ENCODE peak calls at places on chromosomes 12 and 14, in nine cellular contexts. One of them, this sample, is unnamed.

GRCh38 chr14:67663633-67664032 is 10.8 kb downstream of the VTI1B start:
- DNase-seq in upper lobe of right lung: no peak
- DNase-seq in esophagus squamous epithelium: no peak
- DNase-seq in CD8-positive, alpha-beta T cell: no peak
- DNase-seq in fibroblast of lung: no peak
- DNase-seq in retinal pigment epithelial cell: no peak
- DNase-seq in neural progenitor cell: no peak
- DNase-seq in GM12865: no peak
- DNase-seq in tibial artery: no peak
- DNase-seq in this sample: no peak

GRCh38 chr12:68158427-68158826 is 1.1 kb downstream of the IFNG start:
- DNase-seq in GM12865: peak; percentile 38
- DNase-seq in upper lobe of right lung: no peak
- DNase-seq in esophagus squamous epithelium: no peak
- DNase-seq in tibial artery: no peak
- DNase-seq in CD8-positive, alpha-beta T cell: no peak
- DNase-seq in neural progenitor cell: peak; percentile 38
- DNase-seq in retinal pigment epithelial cell: no peak
- DNase-seq in fibroblast of lung: no peak
- DNase-seq in this sample: no peak

GRCh38 chr14:72576258-72576657 is 317.6 kb downstream of the DPF3 start:
- DNase-seq in retinal pigment epithelial cell: no peak
- DNase-seq in CD8-positive, alpha-beta T cell: no peak
- DNase-seq in upper lobe of right lung: no peak
- DNase-seq in neural progenitor cell: no peak
- DNase-seq in tibial artery: no peak
- DNase-seq in fibroblast of lung: no peak
- DNase-seq in esophagus squamous epithelium: no peak
- DNase-seq in GM12865: no peak
- DNase-seq in this sample: no peak

GRCh38 chr12:95773320-95773719 is 17.2 kb downstream of the NTN4 start:
- DNase-seq in upper lobe of right lung: no peak
- DNase-seq in neural progenitor cell: no peak
- DNase-seq in CD8-positive, alpha-beta T cell: no peak
- DNase-seq in GM12865: no peak
- DNase-seq in tibial artery: no peak
- DNase-seq in retinal pigment epithelial cell: no peak
- DNase-seq in esophagus squamous epithelium: no peak
- DNase-seq in fibroblast of lung: no peak
- DNase-seq in this sample: no peak

GRCh38 chr14:98580131-98580678 is 691.8 kb downstream of the BCL11B start:
- DNase-seq in tibial artery: no peak
- DNase-seq in fibroblast of lung: peak; percentile 23
- DNase-seq in neural progenitor cell: peak; percentile 67
- DNase-seq in GM12865: peak; percentile 11
- DNase-seq in upper lobe of right lung: no peak
- DNase-seq in esophagus squamous epithelium: no peak
- DNase-seq in CD8-positive, alpha-beta T cell: no peak
- DNase-seq in retinal pigment epithelial cell: no peak
- DNase-seq in this sample: peak; percentile 53

GRCh38 chr12:44581642-44582242 is 294.4 kb downstream of the NELL2 start:
- DNase-seq in upper lobe of right lung: no peak
- DNase-seq in fibroblast of lung: no peak
- DNase-seq in retinal pigment epithelial cell: no peak
- DNase-seq in esophagus squamous epithelium: no peak
- DNase-seq in tibial artery: no peak
- DNase-seq in GM12865: no peak
- DNase-seq in neural progenitor cell: peak; percentile 72
- DNase-seq in CD8-positive, alpha-beta T cell: no peak
- DNase-seq in this sample: no peak

GRCh38 chr12:107704056-107704455 is 18.5 kb downstream of the PWP1 start:
- DNase-seq in CD8-positive, alpha-beta T cell: no peak
- DNase-seq in GM12865: no peak
- DNase-seq in retinal pigment epithelial cell: no peak
- DNase-seq in tibial artery: no peak
- DNase-seq in upper lobe of right lung: no peak
- DNase-seq in neural progenitor cell: no peak
- DNase-seq in esophagus squamous epithelium: no peak
- DNase-seq in fibroblast of lung: no peak
- DNase-seq in this sample: no peak

GRCh38 chr14:104746071-104746545 is 6.8 kb upstream of the SIVA1 start:
- DNase-seq in GM12865: peak; percentile 57
- DNase-seq in CD8-positive, alpha-beta T cell: no peak
- DNase-seq in retinal pigment epithelial cell: no peak
- DNase-seq in esophagus squamous epithelium: no peak
- DNase-seq in tibial artery: no peak
- DNase-seq in upper lobe of right lung: no peak
- DNase-seq in neural progenitor cell: no peak
- DNase-seq in fibroblast of lung: no peak
- DNase-seq in this sample: no peak

GRCh38 chr12:122111070-122111750 is 32.7 kb downstream of the MLXIP start:
- DNase-seq in GM12865: no peak
- DNase-seq in retinal pigment epithelial cell: no peak
- DNase-seq in tibial artery: no peak
- DNase-seq in neural progenitor cell: no peak
- DNase-seq in esophagus squamous epithelium: no peak
- DNase-seq in CD8-positive, alpha-beta T cell: no peak
- DNase-seq in fibroblast of lung: no peak
- DNase-seq in upper lobe of right lung: no peak
- DNase-seq in this sample: no peak

GRCh38 chr12:24797901-24798300 is 151.0 kb downstream of the BCAT1 start:
- DNase-seq in neural progenitor cell: no peak
- DNase-seq in CD8-positive, alpha-beta T cell: no peak
- DNase-seq in GM12865: no peak
- DNase-seq in fibroblast of lung: no peak
- DNase-seq in upper lobe of right lung: no peak
- DNase-seq in retinal pigment epithelial cell: no peak
- DNase-seq in tibial artery: no peak
- DNase-seq in esophagus squamous epithelium: no peak
- DNase-seq in this sample: no peak

GRCh38 chr14:95515080-95515489 is 1.4 kb downstream of the SYNE3 start:
- DNase-seq in GM12865: no peak
- DNase-seq in tibial artery: peak; percentile 70
- DNase-seq in neural progenitor cell: peak; percentile 58
- DNase-seq in upper lobe of right lung: no peak
- DNase-seq in fibroblast of lung: no peak
- DNase-seq in retinal pigment epithelial cell: no peak
- DNase-seq in esophagus squamous epithelium: no peak
- DNase-seq in CD8-positive, alpha-beta T cell: peak; percentile 19
- DNase-seq in this sample: peak; percentile 21

GRCh38 chr12:6528539-6529235 is 5.6 kb upstream of the GAPDH start:
- DNase-seq in fibroblast of lung: no peak
- DNase-seq in CD8-positive, alpha-beta T cell: no peak
- DNase-seq in GM12865: no peak
- DNase-seq in esophagus squamous epithelium: no peak
- DNase-seq in neural progenitor cell: no peak
- DNase-seq in tibial artery: no peak
- DNase-seq in upper lobe of right lung: no peak
- DNase-seq in retinal pigment epithelial cell: no peak
- DNase-seq in this sample: no peak

GRCh38 chr12:96247567-96247962 is 53.4 kb downstream of the ELK3 start:
- DNase-seq in neural progenitor cell: no peak
- DNase-seq in fibroblast of lung: peak; percentile 43
- DNase-seq in GM12865: no peak
- DNase-seq in retinal pigment epithelial cell: no peak
- DNase-seq in esophagus squamous epithelium: no peak
- DNase-seq in upper lobe of right lung: no peak
- DNase-seq in tibial artery: no peak
- DNase-seq in CD8-positive, alpha-beta T cell: no peak
- DNase-seq in this sample: no peak

GRCh38 chr12:68871899-68872298 is 61.1 kb downstream of the CPM start:
- DNase-seq in GM12865: peak; percentile 57
- DNase-seq in tibial artery: no peak
- DNase-seq in retinal pigment epithelial cell: peak; percentile 3
- DNase-seq in upper lobe of right lung: no peak
- DNase-seq in esophagus squamous epithelium: no peak
- DNase-seq in fibroblast of lung: no peak
- DNase-seq in CD8-positive, alpha-beta T cell: no peak
- DNase-seq in neural progenitor cell: peak; percentile 33
- DNase-seq in this sample: no peak

GRCh38 chr12:132174015-132174660 is 29.9 kb downstream of the NOC4L start:
- DNase-seq in fibroblast of lung: no peak
- DNase-seq in esophagus squamous epithelium: no peak
- DNase-seq in tibial artery: no peak
- DNase-seq in upper lobe of right lung: no peak
- DNase-seq in CD8-positive, alpha-beta T cell: no peak
- DNase-seq in neural progenitor cell: no peak
- DNase-seq in retinal pigment epithelial cell: no peak
- DNase-seq in GM12865: no peak
- DNase-seq in this sample: no peak

GRCh38 chr12:46562625-46563228 is 190.2 kb upstream of the SLC38A2 start:
- DNase-seq in upper lobe of right lung: no peak
- DNase-seq in fibroblast of lung: peak; percentile 95
- DNase-seq in tibial artery: no peak
- DNase-seq in esophagus squamous epithelium: no peak
- DNase-seq in CD8-positive, alpha-beta T cell: no peak
- DNase-seq in neural progenitor cell: no peak
- DNase-seq in retinal pigment epithelial cell: peak; percentile 51
- DNase-seq in GM12865: no peak
- DNase-seq in this sample: no peak

GRCh38 chr12:92602476-92602875 is 100.3 kb upstream of the PLEKHG7 start:
- DNase-seq in upper lobe of right lung: no peak
- DNase-seq in esophagus squamous epithelium: no peak
- DNase-seq in neural progenitor cell: no peak
- DNase-seq in CD8-positive, alpha-beta T cell: no peak
- DNase-seq in fibroblast of lung: peak; percentile 84
- DNase-seq in GM12865: no peak
- DNase-seq in retinal pigment epithelial cell: peak; percentile 84
- DNase-seq in tibial artery: no peak
- DNase-seq in this sample: no peak

GRCh38 chr12:124938606-124939427 is 24.4 kb upstream of the UBC start:
- DNase-seq in retinal pigment epithelial cell: peak; percentile 74
- DNase-seq in upper lobe of right lung: peak; percentile 79
- DNase-seq in esophagus squamous epithelium: no peak
- DNase-seq in tibial artery: peak; percentile 74
- DNase-seq in CD8-positive, alpha-beta T cell: peak; percentile 61
- DNase-seq in neural progenitor cell: peak; percentile 80
- DNase-seq in fibroblast of lung: peak; percentile 86
- DNase-seq in GM12865: peak; percentile 84
- DNase-seq in this sample: peak; percentile 59

DNA sequence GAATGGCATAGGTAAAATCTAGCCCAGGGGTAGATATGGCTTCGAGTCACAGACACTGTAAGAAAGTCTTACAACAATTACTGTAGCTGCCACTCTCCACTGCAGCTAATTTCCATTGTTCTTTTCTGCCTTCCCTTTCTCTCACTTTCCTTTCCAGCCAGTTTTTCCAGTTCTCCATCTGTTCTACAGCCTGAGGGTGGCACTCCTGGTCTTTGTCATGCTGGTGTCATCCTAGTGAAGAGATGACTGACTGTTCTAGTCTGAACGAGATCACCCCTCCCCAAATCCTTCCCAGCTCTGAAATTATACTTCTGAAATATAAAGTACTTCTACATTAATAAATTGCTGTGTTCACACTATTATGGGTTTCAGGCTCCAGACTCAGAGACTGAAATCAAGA is 74.2 kb upstream of the CSRP2 start:
- DNase-seq in fibroblast of lung: no peak
- DNase-seq in tibial artery: no peak
- DNase-seq in neural progenitor cell: peak; percentile 19
- DNase-seq in CD8-positive, alpha-beta T cell: no peak
- DNase-seq in GM12865: no peak
- DNase-seq in upper lobe of right lung: no peak
- DNase-seq in retinal pigment epithelial cell: no peak
- DNase-seq in esophagus squamous epithelium: no peak
- DNase-seq in this sample: no peak
- TF ChIP-seq CTCF in fibroblast of lung: no peak
- TF ChIP-seq CTCF in tibial artery: no peak
- TF ChIP-seq CTCF in neural progenitor cell: peak; percentile 30
- TF ChIP-seq CTCF in CD8-positive, alpha-beta T cell: no peak
- TF ChIP-seq CTCF in GM12865: no peak
- TF ChIP-seq CTCF in upper lobe of right lung: no peak
- TF ChIP-seq CTCF in retinal pigment epithelial cell: no peak
- TF ChIP-seq CTCF in esophagus squamous epithelium: no peak
- TF ChIP-seq CTCF in this sample: no peak

DNA sequence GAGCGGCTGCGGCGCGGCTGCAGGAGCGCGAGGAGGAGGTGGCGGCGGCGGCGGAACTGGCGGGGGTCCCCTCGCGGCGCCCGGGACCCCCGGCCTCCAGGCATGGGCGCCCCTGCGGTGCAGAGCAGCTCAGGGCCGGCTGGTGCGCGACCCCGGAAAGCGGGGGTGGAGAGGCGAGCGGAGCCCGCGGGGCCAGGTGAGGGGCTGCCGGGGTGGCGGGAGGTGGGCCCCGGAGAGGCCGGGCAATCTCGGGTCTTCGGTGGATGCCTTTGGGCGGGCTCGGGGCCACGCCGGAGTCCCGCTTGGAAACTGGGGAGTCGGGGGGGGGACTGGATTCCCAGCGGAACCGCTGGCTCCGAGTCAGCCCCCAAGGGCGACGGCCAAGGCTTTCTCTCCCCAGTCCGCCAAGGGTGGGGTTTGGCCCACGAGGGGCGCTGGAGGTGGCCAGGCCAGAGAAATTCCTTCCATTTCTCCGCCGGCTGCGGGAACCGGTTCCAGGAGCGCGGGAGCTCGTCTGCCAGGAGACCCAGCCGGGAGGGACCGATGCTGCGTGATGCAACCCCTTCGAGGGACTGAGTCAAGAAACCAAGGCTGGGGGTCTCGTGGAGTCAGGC is 13.9 kb upstream of the NR4A1 start:
- DNase-seq in fibroblast of lung: peak; percentile 60
- DNase-seq in upper lobe of right lung: peak; percentile 76
- DNase-seq in CD8-positive, alpha-beta T cell: no peak
- DNase-seq in tibial artery: peak; percentile 79
- DNase-seq in GM12865: no peak
- DNase-seq in esophagus squamous epithelium: no peak
- DNase-seq in retinal pigment epithelial cell: no peak
- DNase-seq in neural progenitor cell: peak; percentile 69
- DNase-seq in this sample: peak; percentile 54
- TF ChIP-seq CTCF in fibroblast of lung: no peak
- TF ChIP-seq CTCF in upper lobe of right lung: peak; percentile 15
- TF ChIP-seq CTCF in CD8-positive, alpha-beta T cell: no peak
- TF ChIP-seq CTCF in tibial artery: no peak
- TF ChIP-seq CTCF in GM12865: no peak
- TF ChIP-seq CTCF in esophagus squamous epithelium: no peak
- TF ChIP-seq CTCF in retinal pigment epithelial cell: peak; percentile 13
- TF ChIP-seq CTCF in neural progenitor cell: peak; percentile 36
- TF ChIP-seq CTCF in this sample: no peak

GRCh38 chr14:102672410-102672960 is 80.0 kb downstream of the RCOR1 start:
- DNase-seq in GM12865: no peak
- DNase-seq in CD8-positive, alpha-beta T cell: no peak
- DNase-seq in retinal pigment epithelial cell: no peak
- DNase-seq in esophagus squamous epithelium: no peak
- DNase-seq in upper lobe of right lung: no peak
- DNase-seq in fibroblast of lung: no peak
- DNase-seq in tibial artery: no peak
- DNase-seq in neural progenitor cell: no peak
- DNase-seq in this sample: no peak
- TF ChIP-seq CTCF in GM12865: no peak
- TF ChIP-seq CTCF in CD8-positive, alpha-beta T cell: no peak
- TF ChIP-seq CTCF in retinal pigment epithelial cell: no peak
- TF ChIP-seq CTCF in esophagus squamous epithelium: no peak
- TF ChIP-seq CTCF in upper lobe of right lung: no peak
- TF ChIP-seq CTCF in fibroblast of lung: no peak
- TF ChIP-seq CTCF in tibial artery: no peak
- TF ChIP-seq CTCF in neural progenitor cell: no peak
- TF ChIP-seq CTCF in this sample: no peak

DNA sequence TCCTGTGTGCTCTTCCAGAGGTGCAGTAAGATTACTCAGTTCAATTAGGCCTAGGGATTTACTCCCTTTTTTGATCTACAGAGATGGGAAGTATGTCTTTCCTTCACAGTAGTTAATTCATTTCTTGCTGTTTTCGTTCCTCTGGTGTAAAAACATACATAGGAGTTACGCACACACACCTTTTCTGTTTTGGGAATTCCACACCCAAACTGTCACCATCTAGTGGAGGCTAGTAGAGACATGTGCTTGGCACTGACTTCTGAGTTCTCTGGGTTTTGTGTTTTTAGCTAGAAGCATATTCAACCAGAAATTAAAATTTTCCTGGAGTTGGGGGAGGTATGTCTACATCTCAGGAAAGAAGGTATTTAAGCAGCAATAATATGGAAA is 1.4 kb downstream of the SUSD6 start:
- DNase-seq in CD8-positive, alpha-beta T cell: no peak
- DNase-seq in neural progenitor cell: no peak
- DNase-seq in upper lobe of right lung: no peak
- DNase-seq in retinal pigment epithelial cell: no peak
- DNase-seq in fibroblast of lung: no peak
- DNase-seq in tibial artery: no peak
- DNase-seq in esophagus squamous epithelium: no peak
- DNase-seq in GM12865: no peak
- DNase-seq in this sample: no peak
- TF ChIP-seq CTCF in CD8-positive, alpha-beta T cell: no peak
- TF ChIP-seq CTCF in neural progenitor cell: peak; percentile 20
- TF ChIP-seq CTCF in upper lobe of right lung: peak; percentile 28
- TF ChIP-seq CTCF in retinal pigment epithelial cell: peak; percentile 30
- TF ChIP-seq CTCF in fibroblast of lung: no peak
- TF ChIP-seq CTCF in tibial artery: no peak
- TF ChIP-seq CTCF in esophagus squamous epithelium: no peak
- TF ChIP-seq CTCF in GM12865: no peak
- TF ChIP-seq CTCF in this sample: no peak